ENCODE peak calls at places on chromosomes 7 and 10, in four cellular contexts. One of them, this sample, is unnamed.

GRCh38 chr7:149771199-149771636 is 2.2 kb downstream of the ZNF467 start:
- DNase-seq in left ventricle myocardium inferior: peak; percentile 34
- DNase-seq in KG1: no peak
- DNase-seq in ovary: no peak
- DNase-seq in this sample: no peak

GRCh38 chr7:118109607-118110006 is 74.4 kb upstream of the LSM8 start:
- DNase-seq in left ventricle myocardium inferior: no peak
- DNase-seq in KG1: no peak
- DNase-seq in ovary: no peak
- DNase-seq in this sample: no peak

GRCh38 chr10:114179148-114179547 is at the start of gene TDRD1:
- DNase-seq in left ventricle myocardium inferior: no peak
- DNase-seq in KG1: no peak
- DNase-seq in ovary: no peak
- DNase-seq in this sample: no peak

GRCh38 chr10:43249151-43249961 is 17.5 kb downstream of the RASGEF1A start:
- DNase-seq in left ventricle myocardium inferior: peak; percentile 14
- DNase-seq in KG1: no peak
- DNase-seq in ovary: peak; percentile 14
- DNase-seq in this sample: peak; percentile 2

GRCh38 chr10:101367569-101368453 is 13.8 kb downstream of the BTRC start:
- DNase-seq in left ventricle myocardium inferior: no peak
- DNase-seq in KG1: no peak
- DNase-seq in ovary: no peak
- DNase-seq in this sample: no peak

GRCh38 chr7:50363327-50364060 is 59.0 kb downstream of the IKZF1 start:
- DNase-seq in left ventricle myocardium inferior: no peak
- DNase-seq in KG1: no peak
- DNase-seq in ovary: no peak
- DNase-seq in this sample: no peak

GRCh38 chr7:101823596-101823995 is 6.2 kb downstream of the CUX1 start:
- DNase-seq in left ventricle myocardium inferior: no peak
- DNase-seq in KG1: no peak
- DNase-seq in ovary: no peak
- DNase-seq in this sample: no peak

GRCh38 chr10:95569368-95569767 is 8.2 kb upstream of the SORBS1 start:
- DNase-seq in left ventricle myocardium inferior: no peak
- DNase-seq in KG1: no peak
- DNase-seq in ovary: no peak
- DNase-seq in this sample: no peak

GRCh38 chr10:90871279-90871760 is 454 bp upstream of the RPP30 start:
- DNase-seq in left ventricle myocardium inferior: no peak
- DNase-seq in KG1: peak; percentile 61
- DNase-seq in ovary: no peak
- DNase-seq in this sample: peak; percentile 31

GRCh38 chr7:52355059-52355458 is 680.4 kb upstream of the POM121L12 start:
- DNase-seq in left ventricle myocardium inferior: no peak
- DNase-seq in KG1: no peak
- DNase-seq in ovary: no peak
- DNase-seq in this sample: no peak

GRCh38 chr7:148997497-148997896 is 30.8 kb downstream of the PDIA4 start:
- DNase-seq in left ventricle myocardium inferior: no peak
- DNase-seq in KG1: no peak
- DNase-seq in ovary: no peak
- DNase-seq in this sample: no peak

GRCh38 chr7:138745189-138745588 is 44.0 kb upstream of the SVOPL start:
- DNase-seq in left ventricle myocardium inferior: no peak
- DNase-seq in KG1: no peak
- DNase-seq in ovary: no peak
- DNase-seq in this sample: no peak

GRCh38 chr7:80432166-80432565 is 79.7 kb downstream of the GNAT3 start:
- DNase-seq in left ventricle myocardium inferior: no peak
- DNase-seq in KG1: no peak
- DNase-seq in ovary: no peak
- DNase-seq in this sample: no peak

GRCh38 chr7:158542651-158543400 is 44.8 kb downstream of the PTPRN2 start:
- DNase-seq in left ventricle myocardium inferior: no peak
- DNase-seq in KG1: no peak
- DNase-seq in ovary: no peak
- DNase-seq in this sample: no peak

This sample was measured in gastrocnemius medialis.